ENCODE peak calls at places on chromosomes 2 and 18, in seven cellular contexts. R, G, K, O, S, I and H are unnamed samples.

GRCh38 chr2:12642855-12643254 is 73.9 kb upstream of the TRIB2 start:
- DNase-seq in R (peak; percentile 46), S (no peak), O (no peak), K (no peak), I (no peak), G (no peak), H (no peak)

GRCh38 chr2:227191367-227191766 is 26.9 kb downstream of the COL4A3 start:
- DNase-seq in R (no peak), K (peak; percentile 21), S (peak; percentile 33), G (peak; percentile 6), I (peak; percentile 14), O (no peak), H (no peak)

GRCh38 chr2:16123421-16123820 is 183.1 kb downstream of the MYCN start:
- DNase-seq in G (no peak), R (no peak), I (no peak), O (no peak), K (no peak), S (no peak), H (no peak)

GRCh38 chr2:5695641-5696350 is 3.6 kb downstream of the SOX11 start:
- DNase-seq in S (no peak), O (no peak), I (no peak), R (peak; percentile 80), K (no peak), G (no peak), H (no peak)

GRCh38 chr2:128341621-128342020 is 23.0 kb upstream of the HS6ST1 start:
- DNase-seq in K (no peak), R (no peak), O (no peak), S (no peak), G (no peak), I (no peak), H (no peak)

GRCh38 chr2:101732199-101732598 is 34.7 kb downstream of the MAP4K4 start:
- DNase-seq in K (no peak), O (no peak), I (no peak), S (no peak), R (no peak), G (no peak), H (no peak)

GRCh38 chr2:215931256-215931903 is 82.0 kb downstream of the MREG start:
- DNase-seq in S (peak; percentile 57), R (peak; percentile 62), O (no peak), G (peak; percentile 58), K (no peak), I (peak; percentile 80), H (peak; percentile 19)

GRCh38 chr2:239581352-239581901 is 180.6 kb upstream of the HDAC4 start:
- DNase-seq in I (no peak), G (no peak), R (no peak), O (no peak), K (no peak), S (no peak), H (no peak)

GRCh38 chr2:99488587-99488998 is 1.2 kb downstream of the REV1 start:
- DNase-seq in I (peak; percentile 83), K (no peak), O (peak; percentile 19), R (peak; percentile 41), G (no peak), S (no peak), H (peak; percentile 39)

GRCh38 chr2:160287476-160287875 is 87.4 kb upstream of the ITGB6 start:
- DNase-seq in I (no peak), S (no peak), O (no peak), R (no peak), K (no peak), G (no peak), H (no peak)

GRCh38 chr2:144523606-144524131 is 3.8 kb upstream of the ZEB2 start:
- DNase-seq in K (no peak), R (peak; percentile 67), I (no peak), G (no peak), S (no peak), O (no peak), H (no peak)

GRCh38 chr2:199989822-199990221 is 34.4 kb downstream of the MAIP1 start:
- DNase-seq in I (no peak), G (no peak), S (no peak), R (no peak), K (no peak), O (no peak), H (no peak)

GRCh38 chr2:18516112-18516511 is 44.3 kb downstream of the RDH14 start:
- DNase-seq in O (no peak), R (no peak), K (no peak), G (no peak), I (no peak), S (no peak), H (peak; percentile 10)

GRCh38 chr2:56185582-56186046 is 1.8 kb downstream of the CCDC85A start:
- DNase-seq in O (no peak), G (no peak), R (no peak), K (no peak), S (no peak), I (no peak), H (peak; percentile 39)

GRCh38 chr2:161988589-161988988 is 85.4 kb downstream of the DPP4 start:
- DNase-seq in S (no peak), R (no peak), O (no peak), K (no peak), I (no peak), G (no peak), H (no peak)
- TF ChIP-seq JUND in S (no peak), R (no peak), O (no peak), K (no peak), I (no peak), G (no peak), H (no peak)

DNA sequence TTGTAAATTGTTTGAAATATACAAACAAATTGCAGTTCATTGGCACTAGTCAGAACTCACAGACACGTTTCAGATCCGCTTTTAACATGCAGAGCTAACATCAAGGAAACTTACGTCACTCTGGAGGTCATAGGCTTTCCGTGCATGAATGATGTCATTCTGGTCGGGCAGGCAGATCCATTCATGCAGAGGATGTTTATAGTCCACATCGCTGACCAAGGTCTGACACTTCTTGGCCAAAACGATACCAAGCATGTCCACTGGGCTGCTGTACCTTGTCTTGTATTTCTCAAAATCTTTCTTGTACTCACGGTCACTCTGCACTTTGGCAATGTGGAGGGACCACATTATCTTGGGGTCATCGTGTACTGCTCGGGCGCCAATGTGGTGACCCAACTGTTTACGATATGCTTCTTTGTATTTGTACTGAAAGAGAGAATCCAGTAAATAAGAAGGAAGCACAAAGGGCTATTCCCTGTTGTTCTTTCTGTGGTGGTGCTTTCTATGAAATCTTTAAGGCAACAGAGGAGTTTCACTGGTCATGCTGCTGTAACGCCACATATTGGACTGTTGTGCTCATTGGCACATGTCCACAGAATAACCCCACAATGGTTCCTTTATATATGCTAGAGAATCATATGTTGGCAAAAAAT is 114.8 kb downstream of the NEB start:
- DNase-seq in O (no peak), I (peak; percentile 59), K (no peak), S (no peak), G (peak; percentile 21), R (no peak), H (no peak)
- TF ChIP-seq JUND in O (no peak), I (peak; percentile 60), K (no peak), S (no peak), G (peak; percentile 93), R (no peak), H (no peak)

DNA sequence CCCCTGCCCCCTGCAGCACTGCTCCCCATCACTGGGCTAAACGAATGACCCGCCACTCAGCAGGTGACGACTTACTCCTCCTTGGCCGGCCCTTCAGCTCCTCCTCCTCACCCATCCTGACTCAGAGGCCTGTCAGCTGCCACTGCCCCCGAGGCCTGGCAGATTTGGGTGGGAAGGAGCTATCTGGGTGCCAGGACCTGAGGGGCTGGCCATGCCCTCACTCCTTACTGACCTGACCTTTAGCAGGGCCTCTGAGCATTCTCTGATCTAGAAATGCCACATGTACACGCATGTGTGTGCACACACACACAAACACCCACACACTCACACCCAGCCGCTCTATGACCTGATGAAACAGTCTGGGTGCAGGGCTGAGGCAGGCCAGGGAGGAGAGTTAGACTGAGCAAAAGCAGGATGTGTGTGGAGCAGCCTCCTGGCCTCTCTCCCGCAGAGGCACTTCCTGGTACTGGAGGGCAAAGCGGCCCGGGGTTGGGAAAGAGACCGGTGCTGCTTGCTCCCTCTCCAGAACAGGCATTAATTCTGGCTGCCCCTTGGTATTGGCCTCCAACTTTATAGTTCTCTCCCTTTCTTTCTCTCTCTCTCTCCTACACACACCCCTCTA is 68.0 kb downstream of the ZFP36L2 start:
- DNase-seq in S (peak; percentile 19), G (no peak), I (peak; percentile 74), O (no peak), K (no peak), R (no peak), H (peak; percentile 32)
- TF ChIP-seq JUND in S (no peak), G (no peak), I (no peak), O (no peak), K (no peak), R (no peak), H (no peak)

DNA sequence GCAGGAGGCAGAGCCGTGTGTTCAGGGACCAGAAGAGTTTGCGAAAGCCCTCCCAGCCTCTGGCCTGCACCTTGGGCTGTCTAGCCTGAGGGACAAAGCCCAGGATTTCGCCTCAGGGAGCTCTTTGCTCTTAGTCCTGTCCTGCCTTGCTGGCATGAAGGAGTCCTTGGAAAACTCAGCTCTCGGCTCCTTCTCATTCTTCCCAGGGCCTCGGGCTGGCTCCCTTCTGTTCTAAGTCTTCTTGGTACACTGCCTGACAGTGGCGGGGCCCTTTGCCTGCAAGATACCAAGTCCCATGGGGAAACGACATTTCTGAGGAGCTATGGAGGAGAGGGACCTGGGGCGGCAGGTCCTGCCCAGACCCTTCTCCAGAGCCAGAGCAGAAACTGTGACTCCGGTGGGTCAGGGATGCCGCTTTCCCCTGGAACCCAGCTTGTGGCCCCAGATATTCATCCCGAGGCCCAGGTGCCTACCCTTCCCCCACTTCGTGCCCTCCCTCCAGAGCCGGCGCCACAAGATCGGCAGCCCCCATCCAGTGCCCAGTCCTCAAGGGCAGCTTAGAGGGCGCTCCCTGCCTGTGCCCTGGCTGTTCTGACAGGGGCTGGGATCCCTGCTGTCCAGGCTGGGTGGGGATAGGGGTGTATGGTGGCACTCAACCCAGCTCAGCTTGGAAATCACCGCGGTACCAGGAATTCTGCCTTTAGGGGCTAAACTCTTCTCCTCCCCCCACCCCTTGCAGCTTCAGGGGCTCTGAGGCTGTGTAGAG is 5.5 kb upstream of the CYP26B1 start:
- DNase-seq in I (no peak), R (peak; percentile 19), O (no peak), G (no peak), K (no peak), S (no peak), H (no peak)
- TF ChIP-seq JUND in I (no peak), R (no peak), O (no peak), G (no peak), K (no peak), S (no peak), H (no peak)

DNA sequence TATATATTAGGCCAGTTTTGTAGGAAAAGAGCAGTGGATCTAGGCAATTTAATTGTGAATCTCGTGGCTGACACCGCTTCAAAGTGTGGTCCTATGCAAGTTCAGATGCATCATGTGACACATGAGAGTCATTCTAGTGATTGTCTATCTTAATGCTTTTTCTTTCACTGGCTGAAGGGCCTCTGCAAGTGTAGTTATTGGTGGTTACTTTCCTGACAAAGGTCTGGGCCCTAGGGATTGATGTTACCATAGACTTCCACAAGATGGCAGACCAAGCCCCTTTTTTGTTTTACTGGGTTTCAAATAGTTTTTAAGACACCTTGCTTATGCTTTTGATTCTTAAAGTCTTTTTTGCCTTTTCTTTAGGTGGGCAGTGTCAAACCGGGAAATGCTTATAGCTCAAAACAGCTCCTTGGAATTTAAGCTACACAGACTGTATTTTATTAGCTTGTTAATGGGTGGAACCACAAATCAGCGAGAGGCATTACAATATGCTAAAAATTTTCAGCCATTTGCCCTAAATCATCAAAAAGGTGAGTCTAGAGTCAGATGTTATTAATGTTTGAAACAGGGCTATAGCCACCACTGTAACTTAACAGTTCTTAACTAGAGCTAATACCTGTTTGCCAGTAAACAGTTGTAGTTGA is 25.9 kb downstream of the CD8A start:
- DNase-seq in I (peak; percentile 43), S (peak; percentile 37), R (peak; percentile 58), O (no peak), K (no peak), G (peak; percentile 38), H (no peak)
- TF ChIP-seq JUND in I (no peak), S (no peak), R (no peak), O (no peak), K (no peak), G (peak; percentile 16), H (no peak)

GRCh38 chr18:68233043-68233442 is 481.9 kb downstream of the TMX3 start:
- DNase-seq in K (no peak), G (no peak), O (no peak), R (no peak), S (no peak), I (no peak), H (no peak)
- TF ChIP-seq JUND in K (no peak), G (no peak), O (no peak), R (no peak), S (no peak), I (no peak), H (no peak)